ENCODE peak calls at places on chromosomes 11 and 22, in ten cellular contexts. P is bronchial epithelial cell; S is A549; L is AG04450; T is lower lobe of right lung; U is pancreas; K is endothelial cell; X is T follicular helper cell; A is activated CD8-positive, alpha-beta memory T cell treated with anti-CD3 and anti-CD28 coated beads for 4 hours; G is activated T-cell treated with anti-CD3 and anti-CD28 coated beads, Interleukin-2, amount 50 U/mL, for 72 hours. M is an unnamed sample.

GRCh38 chr11:105273660-105274280 is 134.2 kb upstream of the CARD18 start:
- DNase-seq in P (no peak), S (no peak), L (no peak), T (no peak), U (no peak), K (no peak), X (no peak), A (no peak), G (no peak), M (no peak)

GRCh38 chr11:113241190-113242051 is 73.0 kb upstream of the TTC12 start:
- DNase-seq in P (no peak), S (no peak), L (no peak), T (no peak), U (no peak), K (no peak), X (no peak), A (no peak), G (no peak), M (no peak)

GRCh38 chr11:128874406-128874805 is 7.3 kb upstream of the KCNJ1 start:
- DNase-seq in P (no peak), S (no peak), L (no peak), T (no peak), U (no peak), K (no peak), X (no peak), A (no peak), G (no peak), M (no peak)

GRCh38 chr11:10861047-10861446 is 3.2 kb upstream of the ZBED5 start:
- DNase-seq in P (no peak), S (no peak), L (no peak), T (no peak), U (no peak), K (no peak), X (no peak), A (no peak), G (no peak), M (no peak)

GRCh38 chr11:69721745-69722144 is 17.9 kb upstream of the FGF19 start:
- DNase-seq in P (no peak), S (peak; percentile 20), L (no peak), T (no peak), U (peak; percentile 19), K (no peak), X (no peak), A (no peak), G (no peak), M (no peak)

GRCh38 chr11:76275446-76275845 is 69.1 kb upstream of the WNT11 start:
- DNase-seq in P (no peak), S (no peak), L (no peak), T (no peak), U (no peak), K (no peak), X (no peak), A (no peak), G (no peak), M (no peak)

GRCh38 chr22:23037429-23038333 is 32.6 kb upstream of the GNAZ start:
- DNase-seq in P (no peak), S (no peak), L (no peak), T (no peak), U (no peak), K (no peak), X (no peak), A (no peak), G (no peak), M (no peak)

GRCh38 chr11:106098893-106099553 is 21.6 kb downstream of the AASDHPPT start:
- DNase-seq in P (no peak), S (no peak), L (no peak), T (no peak), U (no peak), K (no peak), X (no peak), A (no peak), G (no peak), M (no peak)

GRCh38 chr11:62770778-62771143 is 435 bp upstream of the TAF6L start:
- DNase-seq in P (no peak), S (no peak), L (no peak), T (no peak), U (peak; percentile 32), K (peak; percentile 33), X (no peak), A (no peak), G (no peak), M (no peak)

GRCh38 chr11:59728913-59729312 is 15.3 kb upstream of the OR10V1 start:
- DNase-seq in P (peak; percentile 16), S (no peak), L (no peak), T (peak; percentile 51), U (no peak), K (no peak), X (no peak), A (no peak), G (peak; percentile 19), M (no peak)

GRCh38 chr11:124745835-124746620 is 6.0 kb downstream of the VSIG2 start:
- DNase-seq in P (no peak), S (peak; percentile 24), L (no peak), T (no peak), U (peak; percentile 17), K (no peak), X (no peak), A (no peak), G (peak; percentile 51), M (peak; percentile 90)

GRCh38 chr11:87223816-87224215 is 186.1 kb downstream of the TMEM135 start:
- DNase-seq in P (no peak), S (no peak), L (no peak), T (no peak), U (no peak), K (no peak), X (no peak), A (no peak), G (no peak), M (no peak)

M was measured in HuH-7.